ENCODE peak calls at places on chromosomes 5 and 9, in seven cellular contexts. G, K, U, D, F, S and W are unnamed samples.
A peak's percentile ranks its signal among the peaks of the same experiment; 100 is the strongest.

GRCh38 chr9:105280730-105281129 is 36.3 kb downstream of the SLC44A1 start:
- DNase-seq in S (no peak), G (no peak), K (peak; percentile 45), F (no peak), D (no peak), U (peak; percentile 99), W (no peak)

GRCh38 chr5:127231118-127231517 is 59.5 kb upstream of the MEGF10 start:
- DNase-seq in U (no peak), S (no peak), F (no peak), K (no peak), D (no peak), G (no peak), W (no peak)

GRCh38 chr5:61254969-61255555 is 77.0 kb upstream of the ZSWIM6 start:
- DNase-seq in U (peak; percentile 78), G (peak; percentile 18), K (peak; percentile 61), S (no peak), D (no peak), F (peak; percentile 96), W (no peak)

GRCh38 chr9:26260238-26260637 is 582.0 kb upstream of the TUSC1 start:
- DNase-seq in K (peak; percentile 92), U (peak; percentile 23), D (no peak), G (no peak), F (peak; percentile 77), S (no peak), W (no peak)

GRCh38 chr9:93116049-93116961 is 17.7 kb downstream of the NINJ1 start:
- DNase-seq in U (no peak), S (no peak), D (no peak), F (peak; percentile 93), G (peak; percentile 70), K (no peak), W (peak; percentile 61)

GRCh38 chr5:42804717-42805339 is 6.9 kb downstream of the SELENOP start:
- DNase-seq in G (no peak), F (no peak), U (no peak), D (no peak), S (no peak), K (no peak), W (no peak)

GRCh38 chr5:97726106-97726505 is 543.1 kb upstream of the RIOK2 start:
- DNase-seq in D (no peak), G (no peak), U (no peak), F (no peak), S (no peak), K (peak; percentile 38), W (no peak)

GRCh38 chr5:120806132-120806531 is 342.0 kb downstream of the PRR16 start:
- DNase-seq in D (no peak), G (no peak), U (no peak), K (no peak), F (no peak), S (no peak), W (no peak)

GRCh38 chr5:61228691-61229280 is 66.5 kb upstream of the SMIM15 start:
- DNase-seq in U (peak; percentile 71), G (no peak), D (no peak), K (no peak), S (no peak), F (no peak), W (no peak)

GRCh38 chr9:114321759-114322158 is 1.1 kb upstream of the ORM1 start:
- DNase-seq in K (no peak), F (no peak), U (no peak), S (no peak), G (no peak), D (no peak), W (no peak)

GRCh38 chr5:40689442-40689841 is 9.7 kb downstream of the PTGER4 start:
- DNase-seq in F (peak; percentile 93), D (no peak), K (peak; percentile 99), G (peak; percentile 68), S (no peak), U (peak; percentile 93), W (no peak)

DNA sequence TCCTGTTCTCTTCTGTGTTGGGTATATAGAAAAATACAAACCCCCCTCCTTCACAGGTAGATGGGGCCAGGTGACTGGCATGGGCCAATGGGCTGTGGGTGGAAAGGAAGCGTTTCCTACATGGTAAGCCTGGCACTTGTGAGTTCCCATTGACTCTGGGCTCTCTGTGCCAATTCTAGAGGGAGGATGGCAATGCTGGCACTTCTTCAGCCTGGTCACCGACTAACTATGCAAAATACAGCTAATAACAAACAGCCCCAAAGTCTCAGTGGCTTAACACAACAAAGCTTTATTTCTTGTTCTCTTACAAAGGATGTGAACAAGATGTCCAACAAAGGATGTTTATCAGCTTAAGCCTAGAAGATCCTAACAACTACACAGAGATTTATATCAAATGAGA is 258.1 kb downstream of the SYK start:
- DNase-seq in G (no peak), K (peak; percentile 47), S (no peak), F (no peak), U (peak; percentile 41), D (no peak), W (no peak)
- TF ChIP-seq EZH2 in G (no peak), K (no peak), S (no peak), F (no peak), U (no peak), D (no peak), W (no peak)

GRCh38 chr9:137429546-137429890 is 6.3 kb downstream of the NOXA1 start:
- DNase-seq in S (no peak), D (no peak), F (no peak), U (no peak), G (no peak), K (no peak), W (no peak)
- TF ChIP-seq EZH2 in S (no peak), D (no peak), F (no peak), U (no peak), G (no peak), K (no peak), W (no peak)

GRCh38 chr5:56737918-56738606 is 77.3 kb upstream of the MAP3K1 start:
- DNase-seq in K (peak; percentile 35), S (no peak), F (peak; percentile 49), G (no peak), U (no peak), D (no peak), W (no peak)
- TF ChIP-seq EZH2 in K (no peak), S (no peak), F (no peak), G (no peak), U (no peak), D (no peak), W (no peak)

GRCh38 chr9:132590318-132591182 is 8.1 kb downstream of the BARHL1 start:
- DNase-seq in U (no peak), S (no peak), D (peak; percentile 74), K (no peak), F (no peak), G (no peak), W (no peak)
- TF ChIP-seq EZH2 in U (peak; percentile 3), S (no peak), D (peak; percentile 89), K (no peak), F (no peak), G (peak; percentile 96), W (no peak)

GRCh38 chr5:5139358-5140050 is 626 bp upstream of the ADAMTS16 start:
- DNase-seq in S (no peak), D (no peak), F (no peak), G (peak; percentile 14), U (no peak), K (no peak), W (no peak)
- TF ChIP-seq EZH2 in S (no peak), D (peak; percentile 24), F (no peak), G (no peak), U (no peak), K (no peak), W (no peak)